ENCODE peak calls at places on chromosomes 5 and 9, in five cellular contexts. One of them, this sample, is unnamed. For H3K36me3 and H3K27me3, the result is how much of the 10 kb centered on the place peaks cover.

GRCh38 chr5:178331491-178331981 is 98.9 kb upstream of the PHYKPL start:
- DNase-seq in stomach: peak
- DNase-seq in fibroblast of lung: peak
- DNase-seq in suprapubic skin: no peak
- DNase-seq in lower lobe of right lung: peak
- DNase-seq in this sample: no peak

GRCh38 chr9:34123682-34124081 is 2.8 kb downstream of the DCAF12 start:
- DNase-seq in lower lobe of right lung: peak
- DNase-seq in fibroblast of lung: no peak
- DNase-seq in stomach: peak
- DNase-seq in suprapubic skin: no peak
- DNase-seq in this sample: no peak

GRCh38 chr5:122929980-122930379 is 84.6 kb downstream of the SNX24 start:
- DNase-seq in lower lobe of right lung: no peak
- DNase-seq in stomach: no peak
- DNase-seq in suprapubic skin: no peak
- DNase-seq in fibroblast of lung: no peak
- DNase-seq in this sample: peak

GRCh38 chr5:172952034-172952511 is 7.2 kb upstream of the RPL26L1 start:
- DNase-seq in stomach: no peak
- DNase-seq in lower lobe of right lung: no peak
- DNase-seq in suprapubic skin: no peak
- DNase-seq in fibroblast of lung: no peak
- DNase-seq in this sample: no peak

GRCh38 chr9:104905153-104905901 is 22.6 kb downstream of the ABCA1 start:
- DNase-seq in stomach: no peak
- DNase-seq in lower lobe of right lung: no peak
- DNase-seq in fibroblast of lung: no peak
- DNase-seq in suprapubic skin: no peak
- DNase-seq in this sample: no peak

GRCh38 chr5:132265336-132266030 is 8.0 kb downstream of the PDLIM4 start:
- DNase-seq in suprapubic skin: no peak
- DNase-seq in stomach: no peak
- DNase-seq in lower lobe of right lung: no peak
- DNase-seq in fibroblast of lung: peak
- DNase-seq in this sample: peak

GRCh38 chr5:76813982-76814562 is 4.8 kb upstream of the F2RL1 start:
- DNase-seq in lower lobe of right lung: no peak
- DNase-seq in fibroblast of lung: peak
- DNase-seq in stomach: no peak
- DNase-seq in suprapubic skin: no peak
- DNase-seq in this sample: no peak

GRCh38 chr9:89574309-89574708 is 30.5 kb upstream of the GADD45G start:
- DNase-seq in suprapubic skin: no peak
- DNase-seq in fibroblast of lung: no peak
- DNase-seq in lower lobe of right lung: no peak
- DNase-seq in stomach: no peak
- DNase-seq in this sample: no peak

GRCh38 chr5:35138232-35138631 is 90.5 kb upstream of the AGXT2 start:
- DNase-seq in fibroblast of lung: peak
- DNase-seq in suprapubic skin: no peak
- DNase-seq in stomach: no peak
- DNase-seq in lower lobe of right lung: no peak
- DNase-seq in this sample: no peak

GRCh38 chr5:32887390-32887789 is 176.3 kb downstream of the NPR3 start:
- DNase-seq in fibroblast of lung: no peak
- DNase-seq in lower lobe of right lung: no peak
- DNase-seq in suprapubic skin: no peak
- DNase-seq in stomach: no peak
- DNase-seq in this sample: no peak

GRCh38 chr5:57157191-57157590 is 16.7 kb upstream of the GPBP1 start:
- DNase-seq in stomach: no peak
- DNase-seq in fibroblast of lung: no peak
- DNase-seq in lower lobe of right lung: no peak
- DNase-seq in suprapubic skin: no peak
- DNase-seq in this sample: no peak

DNA sequence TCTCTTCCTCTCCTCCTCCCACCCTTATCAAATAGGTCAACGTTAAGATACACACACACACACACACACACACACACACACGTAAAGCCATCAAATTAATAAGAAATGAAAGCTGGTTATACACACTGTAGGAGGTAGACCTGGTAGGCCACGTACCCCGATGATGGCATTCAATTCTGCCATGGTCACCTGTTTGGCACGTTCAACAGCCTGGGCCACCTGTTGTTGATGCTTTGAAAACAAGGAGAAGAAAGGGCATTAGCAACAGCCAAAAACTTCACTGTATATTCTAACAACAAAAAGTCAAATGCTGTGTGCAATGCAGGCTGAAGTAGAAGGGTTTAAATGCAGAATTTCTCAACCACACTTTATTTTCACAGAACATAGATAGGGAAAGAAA is 37.3 kb downstream of the TLE1 start:
- DNase-seq in stomach: no peak
- DNase-seq in suprapubic skin: no peak
- DNase-seq in fibroblast of lung: no peak
- DNase-seq in lower lobe of right lung: no peak
- DNase-seq in this sample: no peak
- H3K36me3 ChIP-seq in stomach: under half
- H3K36me3 ChIP-seq in suprapubic skin: under half
- H3K36me3 ChIP-seq in fibroblast of lung: under half
- H3K36me3 ChIP-seq in lower lobe of right lung: under half
- H3K36me3 ChIP-seq in this sample: under half

DNA sequence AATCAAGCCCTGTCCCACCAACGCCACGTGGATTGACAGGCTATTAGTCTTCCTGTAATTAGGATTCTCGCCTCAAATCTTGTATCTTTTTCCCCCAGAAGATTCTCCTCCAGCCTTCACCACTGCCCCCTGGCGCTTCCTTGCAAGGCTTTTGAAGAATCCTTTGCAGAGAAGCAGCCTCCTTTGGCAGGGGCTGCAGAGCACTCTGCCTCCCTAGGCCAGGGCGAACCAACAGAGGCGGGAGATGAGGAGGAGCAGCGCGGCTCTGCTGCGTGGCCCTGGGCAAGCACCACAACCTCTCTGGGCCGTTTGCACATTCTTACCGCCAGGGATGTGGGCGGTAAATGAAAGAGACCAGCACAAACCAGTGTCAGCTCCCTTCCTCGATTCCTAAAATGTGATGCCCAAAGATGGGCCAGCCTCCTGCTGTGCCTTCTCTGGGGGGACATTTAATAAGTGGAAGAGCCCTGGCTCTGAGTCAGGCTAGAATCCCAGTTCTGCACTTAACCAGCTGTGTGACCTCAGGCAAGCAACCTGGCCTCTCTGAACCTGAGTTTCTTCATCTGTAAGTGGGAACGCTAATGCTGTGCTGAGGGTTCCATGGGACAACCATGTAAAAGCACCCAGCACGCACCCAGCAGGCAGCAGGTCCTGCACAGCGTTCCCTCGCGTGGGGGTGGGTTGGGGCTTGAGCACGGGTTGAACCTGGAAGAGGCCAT is 128.6 kb downstream of the KCNIP1 start:
- DNase-seq in lower lobe of right lung: no peak
- DNase-seq in fibroblast of lung: no peak
- DNase-seq in stomach: no peak
- DNase-seq in suprapubic skin: no peak
- DNase-seq in this sample: peak
- H3K4me3 ChIP-seq in lower lobe of right lung: peak
- H3K4me3 ChIP-seq in fibroblast of lung: no peak
- H3K4me3 ChIP-seq in stomach: no peak
- H3K4me3 ChIP-seq in suprapubic skin: no peak
- H3K4me3 ChIP-seq in this sample: peak

GRCh38 chr9:117645245-117645636 is 59.0 kb upstream of the TLR4 start:
- DNase-seq in stomach: no peak
- DNase-seq in suprapubic skin: no peak
- DNase-seq in lower lobe of right lung: no peak
- DNase-seq in fibroblast of lung: no peak
- DNase-seq in this sample: no peak
- H3K27me3 ChIP-seq in stomach: under half
- H3K27me3 ChIP-seq in suprapubic skin: under half
- H3K27me3 ChIP-seq in lower lobe of right lung: under half
- H3K27me3 ChIP-seq in fibroblast of lung: under half
- H3K27me3 ChIP-seq in this sample: under half

GRCh38 chr9:137454145-137454505 is 5.0 kb downstream of the NSMF start:
- DNase-seq in fibroblast of lung: no peak
- DNase-seq in lower lobe of right lung: peak
- DNase-seq in stomach: peak
- DNase-seq in suprapubic skin: no peak
- DNase-seq in this sample: peak
- H3K36me3 ChIP-seq in fibroblast of lung: under half
- H3K36me3 ChIP-seq in lower lobe of right lung: under half
- H3K36me3 ChIP-seq in stomach: under half
- H3K36me3 ChIP-seq in suprapubic skin: under half
- H3K36me3 ChIP-seq in this sample: under half

DNA sequence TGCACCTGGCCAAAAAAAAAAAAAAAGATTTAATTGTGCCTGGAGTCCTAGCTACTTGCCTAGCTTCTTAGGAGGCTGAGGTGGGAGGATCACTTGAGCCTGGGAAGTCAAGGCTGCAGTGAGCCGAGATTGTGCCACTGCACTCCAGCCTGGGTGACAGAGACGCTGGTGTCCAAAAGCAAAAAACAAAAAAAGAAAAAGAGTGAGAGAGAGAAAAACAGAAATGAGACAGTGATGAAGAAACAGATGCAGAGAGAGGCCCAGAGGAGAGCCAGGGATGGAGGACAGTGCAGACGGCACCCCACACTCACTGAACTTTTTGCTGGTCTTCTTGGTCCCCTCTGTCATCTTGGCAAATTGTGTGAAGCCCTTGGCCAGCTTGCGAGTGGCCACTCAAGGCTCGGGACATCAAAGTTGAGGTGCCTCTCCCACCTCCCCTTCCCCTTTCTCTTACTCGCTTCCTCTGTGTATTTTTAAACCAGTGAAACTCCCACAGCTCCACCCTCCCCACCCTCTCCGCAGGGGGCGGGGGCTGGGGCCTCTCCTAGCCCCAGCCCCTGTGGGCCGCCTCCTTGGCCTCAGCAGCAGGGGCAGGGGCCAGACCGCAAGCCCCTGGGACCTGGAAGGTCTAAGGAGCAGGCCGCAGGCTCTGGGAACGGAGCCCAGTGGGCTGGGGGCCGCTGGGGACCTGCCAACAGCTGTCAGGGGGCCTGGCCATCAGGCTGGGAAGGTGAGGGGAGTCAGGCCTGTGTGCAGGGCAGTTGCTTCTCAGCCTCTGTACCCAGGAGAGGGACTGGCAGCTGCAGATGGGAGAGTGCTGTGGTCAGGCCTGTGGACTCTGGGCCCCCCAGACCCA is at the start of gene SH2D3C:
- DNase-seq in stomach: no peak
- DNase-seq in suprapubic skin: no peak
- DNase-seq in fibroblast of lung: peak
- DNase-seq in lower lobe of right lung: peak
- DNase-seq in this sample: no peak
- H3K4me3 ChIP-seq in stomach: peak
- H3K4me3 ChIP-seq in suprapubic skin: peak
- H3K4me3 ChIP-seq in fibroblast of lung: no peak
- H3K4me3 ChIP-seq in lower lobe of right lung: peak
- H3K4me3 ChIP-seq in this sample: no peak

GRCh38 chr5:135545115-135545514 is 9.4 kb upstream of the NEUROG1 start:
- DNase-seq in suprapubic skin: no peak
- DNase-seq in stomach: no peak
- DNase-seq in lower lobe of right lung: no peak
- DNase-seq in fibroblast of lung: no peak
- DNase-seq in this sample: peak
- H3K27me3 ChIP-seq in suprapubic skin: half or more
- H3K27me3 ChIP-seq in stomach: under half
- H3K27me3 ChIP-seq in lower lobe of right lung: half or more
- H3K27me3 ChIP-seq in fibroblast of lung: under half
- H3K27me3 ChIP-seq in this sample: half or more

GRCh38 chr5:138840100-138840499 is 35.0 kb downstream of the LRRTM2 start:
- DNase-seq in stomach: no peak
- DNase-seq in suprapubic skin: no peak
- DNase-seq in lower lobe of right lung: no peak
- DNase-seq in fibroblast of lung: no peak
- DNase-seq in this sample: no peak
- H3K36me3 ChIP-seq in stomach: under half
- H3K36me3 ChIP-seq in suprapubic skin: under half
- H3K36me3 ChIP-seq in lower lobe of right lung: under half
- H3K36me3 ChIP-seq in fibroblast of lung: under half
- H3K36me3 ChIP-seq in this sample: under half

This sample was measured in H7.